ENCODE peak calls at places on chromosomes 6 and 20, in ten cellular contexts. One of them, this sample, is unnamed.

GRCh38 chr20:58953050-58953449 is 28.0 kb upstream of the NELFCD start:
- DNase-seq in ovary: no peak
- DNase-seq in OCI-LY7: no peak
- DNase-seq in cardiac fibroblast: no peak
- DNase-seq in neural progenitor cell: no peak
- DNase-seq in GM04504: no peak
- DNase-seq in B cell: no peak
- DNase-seq in activated CD8-positive, alpha-beta memory T cell treated with anti-CD3 and anti-CD28 coated beads for 4 hours: no peak
- DNase-seq in amygdala: no peak
- DNase-seq in heart right ventricle: no peak
- DNase-seq in this sample: no peak

GRCh38 chr6:52672422-52673025 is 1.6 kb downstream of the TMEM14A start:
- DNase-seq in ovary: no peak
- DNase-seq in OCI-LY7: no peak
- DNase-seq in cardiac fibroblast: no peak
- DNase-seq in neural progenitor cell: no peak
- DNase-seq in GM04504: no peak
- DNase-seq in B cell: no peak
- DNase-seq in activated CD8-positive, alpha-beta memory T cell treated with anti-CD3 and anti-CD28 coated beads for 4 hours: no peak
- DNase-seq in amygdala: no peak
- DNase-seq in heart right ventricle: no peak
- DNase-seq in this sample: no peak

GRCh38 chr6:107102414-107102805 is 12.9 kb downstream of the BEND3 start:
- DNase-seq in ovary: no peak
- DNase-seq in OCI-LY7: peak
- DNase-seq in cardiac fibroblast: no peak
- DNase-seq in neural progenitor cell: no peak
- DNase-seq in GM04504: no peak
- DNase-seq in B cell: no peak
- DNase-seq in activated CD8-positive, alpha-beta memory T cell treated with anti-CD3 and anti-CD28 coated beads for 4 hours: no peak
- DNase-seq in amygdala: no peak
- DNase-seq in heart right ventricle: no peak
- DNase-seq in this sample: no peak

GRCh38 chr20:46312075-46312944 is 4.0 kb upstream of the CDH22 start:
- DNase-seq in ovary: no peak
- DNase-seq in OCI-LY7: no peak
- DNase-seq in cardiac fibroblast: no peak
- DNase-seq in neural progenitor cell: peak
- DNase-seq in GM04504: no peak
- DNase-seq in B cell: peak
- DNase-seq in activated CD8-positive, alpha-beta memory T cell treated with anti-CD3 and anti-CD28 coated beads for 4 hours: no peak
- DNase-seq in amygdala: no peak
- DNase-seq in heart right ventricle: no peak
- DNase-seq in this sample: no peak

GRCh38 chr6:37176268-37177082 is 6.5 kb downstream of the PIM1 start:
- DNase-seq in ovary: peak
- DNase-seq in OCI-LY7: no peak
- DNase-seq in cardiac fibroblast: peak
- DNase-seq in neural progenitor cell: no peak
- DNase-seq in GM04504: no peak
- DNase-seq in B cell: no peak
- DNase-seq in activated CD8-positive, alpha-beta memory T cell treated with anti-CD3 and anti-CD28 coated beads for 4 hours: no peak
- DNase-seq in amygdala: no peak
- DNase-seq in heart right ventricle: no peak
- DNase-seq in this sample: no peak

GRCh38 chr6:158818008-158818579 is 1.1 kb downstream of the EZR start:
- DNase-seq in ovary: peak
- DNase-seq in OCI-LY7: peak
- DNase-seq in cardiac fibroblast: peak
- DNase-seq in neural progenitor cell: peak
- DNase-seq in GM04504: no peak
- DNase-seq in B cell: peak
- DNase-seq in activated CD8-positive, alpha-beta memory T cell treated with anti-CD3 and anti-CD28 coated beads for 4 hours: peak
- DNase-seq in amygdala: peak
- DNase-seq in heart right ventricle: peak
- DNase-seq in this sample: peak

GRCh38 chr20:61186771-61187170 is 65.3 kb upstream of the CDH4 start:
- DNase-seq in ovary: no peak
- DNase-seq in OCI-LY7: no peak
- DNase-seq in cardiac fibroblast: peak
- DNase-seq in neural progenitor cell: no peak
- DNase-seq in GM04504: no peak
- DNase-seq in B cell: no peak
- DNase-seq in activated CD8-positive, alpha-beta memory T cell treated with anti-CD3 and anti-CD28 coated beads for 4 hours: no peak
- DNase-seq in amygdala: no peak
- DNase-seq in heart right ventricle: no peak
- DNase-seq in this sample: no peak

GRCh38 chr6:16337280-16337975 is 99.0 kb downstream of the GMPR start:
- DNase-seq in ovary: peak
- DNase-seq in OCI-LY7: no peak
- DNase-seq in cardiac fibroblast: peak
- DNase-seq in neural progenitor cell: no peak
- DNase-seq in GM04504: peak
- DNase-seq in B cell: no peak
- DNase-seq in activated CD8-positive, alpha-beta memory T cell treated with anti-CD3 and anti-CD28 coated beads for 4 hours: no peak
- DNase-seq in amygdala: no peak
- DNase-seq in heart right ventricle: peak
- DNase-seq in this sample: no peak

GRCh38 chr20:25148181-25148981 is 47.1 kb upstream of the ENTPD6 start:
- DNase-seq in ovary: peak
- DNase-seq in OCI-LY7: no peak
- DNase-seq in cardiac fibroblast: peak
- DNase-seq in neural progenitor cell: peak
- DNase-seq in GM04504: no peak
- DNase-seq in B cell: peak
- DNase-seq in activated CD8-positive, alpha-beta memory T cell treated with anti-CD3 and anti-CD28 coated beads for 4 hours: peak
- DNase-seq in amygdala: peak
- DNase-seq in heart right ventricle: peak
- DNase-seq in this sample: no peak

GRCh38 chr6:109483744-109484075 is 691 bp upstream of the ZBTB24 start:
- DNase-seq in ovary: no peak
- DNase-seq in OCI-LY7: no peak
- DNase-seq in cardiac fibroblast: no peak
- DNase-seq in neural progenitor cell: no peak
- DNase-seq in GM04504: no peak
- DNase-seq in B cell: no peak
- DNase-seq in activated CD8-positive, alpha-beta memory T cell treated with anti-CD3 and anti-CD28 coated beads for 4 hours: no peak
- DNase-seq in amygdala: no peak
- DNase-seq in heart right ventricle: no peak
- DNase-seq in this sample: no peak

GRCh38 chr6:75460636-75461035 is 33.0 kb downstream of the FILIP1 start:
- DNase-seq in ovary: no peak
- DNase-seq in OCI-LY7: no peak
- DNase-seq in cardiac fibroblast: peak
- DNase-seq in neural progenitor cell: no peak
- DNase-seq in GM04504: no peak
- DNase-seq in B cell: no peak
- DNase-seq in activated CD8-positive, alpha-beta memory T cell treated with anti-CD3 and anti-CD28 coated beads for 4 hours: no peak
- DNase-seq in amygdala: no peak
- DNase-seq in heart right ventricle: no peak
- DNase-seq in this sample: no peak

GRCh38 chr20:2254333-2254732 is 41.5 kb upstream of the TGM3 start:
- DNase-seq in ovary: no peak
- DNase-seq in OCI-LY7: no peak
- DNase-seq in cardiac fibroblast: no peak
- DNase-seq in neural progenitor cell: no peak
- DNase-seq in GM04504: no peak
- DNase-seq in B cell: no peak
- DNase-seq in activated CD8-positive, alpha-beta memory T cell treated with anti-CD3 and anti-CD28 coated beads for 4 hours: no peak
- DNase-seq in amygdala: no peak
- DNase-seq in heart right ventricle: no peak
- DNase-seq in this sample: no peak

GRCh38 chr20:63007722-63008488 is 1.1 kb upstream of the BHLHE23 start:
- DNase-seq in ovary: no peak
- DNase-seq in OCI-LY7: no peak
- DNase-seq in cardiac fibroblast: no peak
- DNase-seq in neural progenitor cell: peak
- DNase-seq in GM04504: no peak
- DNase-seq in B cell: no peak
- DNase-seq in activated CD8-positive, alpha-beta memory T cell treated with anti-CD3 and anti-CD28 coated beads for 4 hours: no peak
- DNase-seq in amygdala: no peak
- DNase-seq in heart right ventricle: no peak
- DNase-seq in this sample: no peak

GRCh38 chr6:137013738-137014602 is 30.8 kb downstream of the IL20RA start:
- DNase-seq in ovary: peak
- DNase-seq in OCI-LY7: peak
- DNase-seq in cardiac fibroblast: peak
- DNase-seq in neural progenitor cell: peak
- DNase-seq in GM04504: peak
- DNase-seq in B cell: no peak
- DNase-seq in activated CD8-positive, alpha-beta memory T cell treated with anti-CD3 and anti-CD28 coated beads for 4 hours: no peak
- DNase-seq in amygdala: no peak
- DNase-seq in heart right ventricle: no peak
- DNase-seq in this sample: peak

GRCh38 chr20:55472704-55473103 is 532.6 kb downstream of the CBLN4 start:
- DNase-seq in ovary: no peak
- DNase-seq in OCI-LY7: peak
- DNase-seq in cardiac fibroblast: no peak
- DNase-seq in neural progenitor cell: peak
- DNase-seq in GM04504: no peak
- DNase-seq in B cell: no peak
- DNase-seq in activated CD8-positive, alpha-beta memory T cell treated with anti-CD3 and anti-CD28 coated beads for 4 hours: no peak
- DNase-seq in amygdala: no peak
- DNase-seq in heart right ventricle: no peak
- DNase-seq in this sample: peak

GRCh38 chr20:17895641-17896246 is 72.8 kb downstream of the SNX5 start:
- DNase-seq in ovary: peak
- DNase-seq in OCI-LY7: no peak
- DNase-seq in cardiac fibroblast: peak
- DNase-seq in neural progenitor cell: no peak
- DNase-seq in GM04504: no peak
- DNase-seq in B cell: peak
- DNase-seq in activated CD8-positive, alpha-beta memory T cell treated with anti-CD3 and anti-CD28 coated beads for 4 hours: no peak
- DNase-seq in amygdala: no peak
- DNase-seq in heart right ventricle: peak
- DNase-seq in this sample: no peak

GRCh38 chr20:20083796-20084195 is 31.5 kb downstream of the CFAP61 start:
- DNase-seq in ovary: no peak
- DNase-seq in OCI-LY7: peak
- DNase-seq in cardiac fibroblast: peak
- DNase-seq in neural progenitor cell: peak
- DNase-seq in GM04504: no peak
- DNase-seq in B cell: peak
- DNase-seq in activated CD8-positive, alpha-beta memory T cell treated with anti-CD3 and anti-CD28 coated beads for 4 hours: no peak
- DNase-seq in amygdala: no peak
- DNase-seq in heart right ventricle: no peak
- DNase-seq in this sample: peak

GRCh38 chr20:24648481-24648880 is 179.1 kb downstream of the SYNDIG1 start:
- DNase-seq in ovary: no peak
- DNase-seq in OCI-LY7: no peak
- DNase-seq in cardiac fibroblast: peak
- DNase-seq in neural progenitor cell: no peak
- DNase-seq in GM04504: no peak
- DNase-seq in B cell: no peak
- DNase-seq in activated CD8-positive, alpha-beta memory T cell treated with anti-CD3 and anti-CD28 coated beads for 4 hours: no peak
- DNase-seq in amygdala: no peak
- DNase-seq in heart right ventricle: no peak
- DNase-seq in this sample: no peak

GRCh38 chr20:37868998-37869861 is 33.7 kb upstream of the VSTM2L start:
- DNase-seq in ovary: no peak
- DNase-seq in OCI-LY7: no peak
- DNase-seq in cardiac fibroblast: no peak
- DNase-seq in neural progenitor cell: peak
- DNase-seq in GM04504: no peak
- DNase-seq in B cell: no peak
- DNase-seq in activated CD8-positive, alpha-beta memory T cell treated with anti-CD3 and anti-CD28 coated beads for 4 hours: no peak
- DNase-seq in amygdala: no peak
- DNase-seq in heart right ventricle: no peak
- DNase-seq in this sample: no peak

GRCh38 chr6:22112490-22112889 is 184.3 kb downstream of the PRL start:
- DNase-seq in ovary: no peak
- DNase-seq in OCI-LY7: no peak
- DNase-seq in cardiac fibroblast: peak
- DNase-seq in neural progenitor cell: no peak
- DNase-seq in GM04504: no peak
- DNase-seq in B cell: no peak
- DNase-seq in activated CD8-positive, alpha-beta memory T cell treated with anti-CD3 and anti-CD28 coated beads for 4 hours: no peak
- DNase-seq in amygdala: no peak
- DNase-seq in heart right ventricle: no peak
- DNase-seq in this sample: peak

GRCh38 chr6:20379231-20379630 is 22.4 kb upstream of the E2F3 start:
- DNase-seq in ovary: no peak
- DNase-seq in OCI-LY7: no peak
- DNase-seq in cardiac fibroblast: no peak
- DNase-seq in neural progenitor cell: no peak
- DNase-seq in GM04504: no peak
- DNase-seq in B cell: no peak
- DNase-seq in activated CD8-positive, alpha-beta memory T cell treated with anti-CD3 and anti-CD28 coated beads for 4 hours: no peak
- DNase-seq in amygdala: no peak
- DNase-seq in heart right ventricle: no peak
- DNase-seq in this sample: no peak

GRCh38 chr6:40668203-40668602 is 81.0 kb upstream of the LRFN2 start:
- DNase-seq in ovary: no peak
- DNase-seq in OCI-LY7: no peak
- DNase-seq in cardiac fibroblast: no peak
- DNase-seq in neural progenitor cell: no peak
- DNase-seq in GM04504: no peak
- DNase-seq in B cell: no peak
- DNase-seq in activated CD8-positive, alpha-beta memory T cell treated with anti-CD3 and anti-CD28 coated beads for 4 hours: no peak
- DNase-seq in amygdala: no peak
- DNase-seq in heart right ventricle: no peak
- DNase-seq in this sample: no peak